ENCODE peak calls at places on chromosomes 11 and 22, in four cellular contexts. One of them, this sample, is unnamed.

GRCh38 chr11:37972691-37973090 is 1374.7 kb upstream of the RAG2 start:
- DNase-seq in uterus: no peak
- DNase-seq in stomach: no peak
- DNase-seq in thyroid gland: no peak
- DNase-seq in this sample: no peak

GRCh38 chr11:72395993-72396392 is 38.3 kb downstream of the CLPB start:
- DNase-seq in stomach: no peak
- DNase-seq in thyroid gland: peak
- DNase-seq in uterus: no peak
- DNase-seq in this sample: no peak

GRCh38 chr11:77497368-77497767 is 23.5 kb upstream of the PAK1 start:
- DNase-seq in stomach: no peak
- DNase-seq in thyroid gland: no peak
- DNase-seq in uterus: no peak
- DNase-seq in this sample: no peak

GRCh38 chr11:61293869-61294716 is 1.0 kb downstream of the VWCE start:
- DNase-seq in stomach: peak
- DNase-seq in thyroid gland: peak
- DNase-seq in uterus: peak
- DNase-seq in this sample: peak

GRCh38 chr11:36196476-36197099 is 92.6 kb downstream of the COMMD9 start:
- DNase-seq in uterus: no peak
- DNase-seq in stomach: no peak
- DNase-seq in thyroid gland: no peak
- DNase-seq in this sample: no peak

GRCh38 chr11:95498731-95499396 is 267.9 kb upstream of the SESN3 start:
- DNase-seq in uterus: no peak
- DNase-seq in thyroid gland: no peak
- DNase-seq in stomach: no peak
- DNase-seq in this sample: no peak

GRCh38 chr11:102237096-102237735 is 80.1 kb upstream of the BIRC3 start:
- DNase-seq in thyroid gland: no peak
- DNase-seq in uterus: no peak
- DNase-seq in stomach: no peak
- DNase-seq in this sample: no peak

GRCh38 chr11:71120346-71120963 is 131.9 kb downstream of the SHANK2 start:
- DNase-seq in uterus: no peak
- DNase-seq in stomach: peak
- DNase-seq in thyroid gland: peak
- DNase-seq in this sample: no peak

GRCh38 chr11:12856338-12856737 is 152.8 kb upstream of the RASSF10 start:
- DNase-seq in stomach: no peak
- DNase-seq in uterus: no peak
- DNase-seq in thyroid gland: no peak
- DNase-seq in this sample: no peak

GRCh38 chr11:116786966-116787365 is 857 bp downstream of the ZPR1 start:
- DNase-seq in stomach: no peak
- DNase-seq in thyroid gland: no peak
- DNase-seq in uterus: no peak
- DNase-seq in this sample: no peak

GRCh38 chr11:91871791-91872190 is 352.8 kb upstream of the FAT3 start:
- DNase-seq in stomach: no peak
- DNase-seq in uterus: no peak
- DNase-seq in thyroid gland: no peak
- DNase-seq in this sample: no peak

GRCh38 chr11:8313504-8314090 is 49.9 kb upstream of the LMO1 start:
- DNase-seq in thyroid gland: no peak
- DNase-seq in stomach: no peak
- DNase-seq in uterus: no peak
- DNase-seq in this sample: no peak

GRCh38 chr11:9851366-9851765 is 187.5 kb downstream of the SWAP70 start:
- DNase-seq in stomach: no peak
- DNase-seq in thyroid gland: no peak
- DNase-seq in uterus: no peak
- DNase-seq in this sample: no peak
- TF ChIP-seq CTCF in stomach: no peak
- TF ChIP-seq CTCF in thyroid gland: no peak
- TF ChIP-seq CTCF in uterus: no peak
- TF ChIP-seq CTCF in this sample: no peak

GRCh38 chr11:103987631-103988594 is 48.5 kb upstream of the DDI1 start:
- DNase-seq in stomach: no peak
- DNase-seq in uterus: no peak
- DNase-seq in thyroid gland: no peak
- DNase-seq in this sample: no peak
- H3K27ac ChIP-seq in stomach: no peak
- H3K27ac ChIP-seq in uterus: no peak
- H3K27ac ChIP-seq in thyroid gland: no peak
- H3K27ac ChIP-seq in this sample: no peak

DNA sequence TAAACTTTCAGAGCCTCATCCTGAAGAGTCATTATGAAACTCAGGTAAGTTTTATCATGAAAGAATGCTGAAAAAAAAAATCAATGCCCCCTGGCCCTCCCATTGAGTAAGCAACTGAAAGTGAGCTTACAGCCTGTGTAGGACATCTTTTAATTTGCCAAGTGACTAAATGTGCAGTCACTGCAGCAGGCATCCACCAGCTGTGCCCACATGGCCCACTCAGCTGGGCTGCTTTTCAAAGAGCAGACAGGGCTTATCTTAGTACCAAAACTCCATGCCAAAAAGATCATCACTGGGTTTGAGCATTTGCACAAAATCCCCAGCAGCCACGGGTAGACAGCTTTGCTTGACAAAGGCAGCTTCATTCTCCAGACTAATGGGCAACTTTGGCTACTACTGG is 709.7 kb downstream of the NTM start:
- DNase-seq in uterus: no peak
- DNase-seq in stomach: no peak
- DNase-seq in thyroid gland: no peak
- DNase-seq in this sample: no peak
- TF ChIP-seq CTCF in uterus: no peak
- TF ChIP-seq CTCF in stomach: no peak
- TF ChIP-seq CTCF in thyroid gland: no peak
- TF ChIP-seq CTCF in this sample: no peak

GRCh38 chr11:130873766-130874165 is 42.5 kb downstream of the SNX19 start:
- DNase-seq in stomach: no peak
- DNase-seq in thyroid gland: no peak
- DNase-seq in uterus: no peak
- DNase-seq in this sample: no peak
- H3K27ac ChIP-seq in stomach: no peak
- H3K27ac ChIP-seq in thyroid gland: no peak
- H3K27ac ChIP-seq in uterus: peak
- H3K27ac ChIP-seq in this sample: no peak

GRCh38 chr11:65726660-65727059 is 6.1 kb upstream of the RNASEH2C start:
- DNase-seq in stomach: no peak
- DNase-seq in thyroid gland: no peak
- DNase-seq in uterus: no peak
- DNase-seq in this sample: no peak
- TF ChIP-seq CTCF in stomach: no peak
- TF ChIP-seq CTCF in thyroid gland: no peak
- TF ChIP-seq CTCF in uterus: no peak
- TF ChIP-seq CTCF in this sample: no peak

GRCh38 chr22:37943471-37944198 is 9.8 kb downstream of the C22orf23 start:
- DNase-seq in uterus: no peak
- DNase-seq in stomach: no peak
- DNase-seq in thyroid gland: peak
- DNase-seq in this sample: no peak
- H3K27ac ChIP-seq in uterus: no peak
- H3K27ac ChIP-seq in stomach: no peak
- H3K27ac ChIP-seq in thyroid gland: no peak
- H3K27ac ChIP-seq in this sample: no peak

GRCh38 chr11:60121259-60121658 is 32.8 kb downstream of the MS4A2 start:
- DNase-seq in thyroid gland: no peak
- DNase-seq in uterus: no peak
- DNase-seq in stomach: no peak
- DNase-seq in this sample: no peak

GRCh38 chr11:60119708-60120107 is 31.2 kb downstream of the MS4A2 start:
- DNase-seq in thyroid gland: no peak
- DNase-seq in stomach: no peak
- DNase-seq in uterus: no peak
- DNase-seq in this sample: no peak

GRCh38 chr11:60116996-60117790 is 28.7 kb downstream of the MS4A2 start:
- DNase-seq in stomach: no peak
- DNase-seq in thyroid gland: no peak
- DNase-seq in uterus: no peak
- DNase-seq in this sample: no peak

GRCh38 chr11:60122414-60123036 is 34.1 kb downstream of the MS4A2 start:
- DNase-seq in thyroid gland: no peak
- DNase-seq in uterus: no peak
- DNase-seq in stomach: no peak
- DNase-seq in this sample: no peak

DNA sequence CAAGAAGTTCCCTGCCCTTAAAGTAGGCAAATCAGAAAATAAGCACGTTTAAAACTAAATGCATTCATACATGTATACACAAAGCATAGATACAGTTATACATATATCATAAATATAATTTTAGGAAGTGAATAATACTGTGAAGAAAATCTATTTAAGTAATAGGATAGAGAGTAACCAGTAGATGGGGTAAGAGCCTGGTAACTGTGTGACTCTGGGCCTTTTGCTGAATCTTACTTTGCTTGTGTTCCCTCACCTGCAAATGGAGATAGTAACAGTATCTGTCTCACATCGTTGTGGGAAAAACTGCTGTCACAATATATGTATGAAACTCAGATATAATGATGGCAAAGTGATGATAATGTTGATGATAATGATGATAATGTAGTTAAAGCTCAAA is 29.9 kb downstream of the MS4A2 start:
- DNase-seq in uterus: no peak
- DNase-seq in thyroid gland: no peak
- DNase-seq in stomach: no peak
- DNase-seq in this sample: no peak
- TF ChIP-seq CTCF in uterus: no peak
- TF ChIP-seq CTCF in thyroid gland: no peak
- TF ChIP-seq CTCF in stomach: no peak
- TF ChIP-seq CTCF in this sample: peak

GRCh38 chr22:20999350-21000214 is 2.3 kb downstream of the THAP7 start:
- DNase-seq in uterus: no peak
- DNase-seq in thyroid gland: no peak
- DNase-seq in stomach: no peak
- DNase-seq in this sample: no peak
- H3K27ac ChIP-seq in uterus: peak
- H3K27ac ChIP-seq in thyroid gland: no peak
- H3K27ac ChIP-seq in stomach: no peak
- H3K27ac ChIP-seq in this sample: no peak